ENCODE peak calls at places on chromosomes 4 and X, in four cellular contexts. One of them, this sample, is unnamed. For H3K27me3, the result is how much of the 10 kb centered on the place peaks cover.

GRCh38 chr4:52290468-52290867 is 239.4 kb downstream of the SPATA18 start:
- DNase-seq in body of pancreas: no peak
- DNase-seq in lower lobe of right lung: no peak
- DNase-seq in upper lobe of right lung: no peak
- DNase-seq in this sample: no peak

GRCh38 chr4:71456841-71457240 is 118.0 kb downstream of the SLC4A4 start:
- DNase-seq in body of pancreas: no peak
- DNase-seq in lower lobe of right lung: no peak
- DNase-seq in upper lobe of right lung: no peak
- DNase-seq in this sample: no peak

GRCh38 chr4:48779998-48780866 is at the start of gene FRYL:
- DNase-seq in body of pancreas: peak
- DNase-seq in lower lobe of right lung: peak
- DNase-seq in upper lobe of right lung: peak
- DNase-seq in this sample: peak

GRCh38 chr4:92175250-92175649 is 128.5 kb upstream of the GRID2 start:
- DNase-seq in body of pancreas: peak
- DNase-seq in lower lobe of right lung: no peak
- DNase-seq in upper lobe of right lung: no peak
- DNase-seq in this sample: no peak

GRCh38 chr4:3299538-3300197 is 6.8 kb downstream of the RGS12 start:
- DNase-seq in body of pancreas: no peak
- DNase-seq in lower lobe of right lung: no peak
- DNase-seq in upper lobe of right lung: peak
- DNase-seq in this sample: peak

GRCh38 chr4:173494013-173494970 is 35.7 kb downstream of the HAND2 start:
- DNase-seq in body of pancreas: peak
- DNase-seq in lower lobe of right lung: peak
- DNase-seq in upper lobe of right lung: peak
- DNase-seq in this sample: peak

GRCh38 chrX:70033348-70033747 is 16.4 kb downstream of the AWAT2 start:
- DNase-seq in body of pancreas: peak
- DNase-seq in lower lobe of right lung: no peak
- DNase-seq in upper lobe of right lung: peak
- DNase-seq in this sample: no peak

GRCh38 chr4:121717680-121718237 is 21.0 kb upstream of the ANXA5 start:
- DNase-seq in body of pancreas: no peak
- DNase-seq in lower lobe of right lung: no peak
- DNase-seq in upper lobe of right lung: no peak
- DNase-seq in this sample: no peak

GRCh38 chr4:33429971-33430370 is 2709.8 kb downstream of the PCDH7 start:
- DNase-seq in body of pancreas: no peak
- DNase-seq in lower lobe of right lung: no peak
- DNase-seq in upper lobe of right lung: no peak
- DNase-seq in this sample: no peak

GRCh38 chr4:78235800-78236199 is 178.7 kb downstream of the FRAS1 start:
- DNase-seq in body of pancreas: no peak
- DNase-seq in lower lobe of right lung: no peak
- DNase-seq in upper lobe of right lung: no peak
- DNase-seq in this sample: no peak

GRCh38 chrX:40176256-40176978 is 78.7 kb upstream of the BCOR start:
- DNase-seq in body of pancreas: peak
- DNase-seq in lower lobe of right lung: peak
- DNase-seq in upper lobe of right lung: peak
- DNase-seq in this sample: peak

GRCh38 chr4:7760706-7761105 is 179.0 kb downstream of the AFAP1 start:
- DNase-seq in body of pancreas: no peak
- DNase-seq in lower lobe of right lung: peak
- DNase-seq in upper lobe of right lung: no peak
- DNase-seq in this sample: no peak

GRCh38 chrX:71095971-71096701 is 485 bp downstream of the FOXO4 start:
- DNase-seq in body of pancreas: peak
- DNase-seq in lower lobe of right lung: no peak
- DNase-seq in upper lobe of right lung: no peak
- DNase-seq in this sample: peak

GRCh38 chrX:139820358-139820984 is 112.4 kb downstream of the ATP11C start:
- DNase-seq in body of pancreas: no peak
- DNase-seq in lower lobe of right lung: no peak
- DNase-seq in upper lobe of right lung: no peak
- DNase-seq in this sample: no peak

GRCh38 chrX:2513120-2513664 is 12.4 kb upstream of the DHRSX start:
- DNase-seq in body of pancreas: no peak
- DNase-seq in lower lobe of right lung: no peak
- DNase-seq in upper lobe of right lung: no peak
- DNase-seq in this sample: no peak

GRCh38 chr4:156898373-156899117 is 73.1 kb downstream of the PDGFC start:
- DNase-seq in body of pancreas: no peak
- DNase-seq in lower lobe of right lung: no peak
- DNase-seq in upper lobe of right lung: no peak
- DNase-seq in this sample: no peak

GRCh38 chr4:47071863-47072441 is 40.6 kb downstream of the GABRB1 start:
- DNase-seq in body of pancreas: no peak
- DNase-seq in lower lobe of right lung: no peak
- DNase-seq in upper lobe of right lung: no peak
- DNase-seq in this sample: no peak

GRCh38 chr4:26459054-26459755 is 31.1 kb downstream of the CCKAR start:
- DNase-seq in body of pancreas: no peak
- DNase-seq in lower lobe of right lung: no peak
- DNase-seq in upper lobe of right lung: no peak
- DNase-seq in this sample: no peak

GRCh38 chr4:15438939-15439524 is 11.2 kb downstream of the C1QTNF7 start:
- DNase-seq in body of pancreas: no peak
- DNase-seq in lower lobe of right lung: no peak
- DNase-seq in upper lobe of right lung: no peak
- DNase-seq in this sample: no peak

GRCh38 chrX:130770615-130771014 is 132.4 kb downstream of the ENOX2 start:
- DNase-seq in body of pancreas: no peak
- DNase-seq in lower lobe of right lung: no peak
- DNase-seq in upper lobe of right lung: no peak
- DNase-seq in this sample: no peak

GRCh38 chrX:40260123-40260751 is 162.5 kb upstream of the BCOR start:
- DNase-seq in body of pancreas: no peak
- DNase-seq in lower lobe of right lung: peak
- DNase-seq in upper lobe of right lung: peak
- DNase-seq in this sample: no peak

GRCh38 chr4:160869899-160870298 is 1293.9 kb downstream of the FSTL5 start:
- DNase-seq in body of pancreas: no peak
- DNase-seq in lower lobe of right lung: no peak
- DNase-seq in upper lobe of right lung: no peak
- DNase-seq in this sample: no peak

GRCh38 chr4:108035691-108036090 is 46.0 kb downstream of the HADH start:
- DNase-seq in body of pancreas: no peak
- DNase-seq in lower lobe of right lung: no peak
- DNase-seq in upper lobe of right lung: no peak
- DNase-seq in this sample: no peak
- H3K4me3 ChIP-seq in body of pancreas: no peak
- H3K4me3 ChIP-seq in lower lobe of right lung: no peak
- H3K4me3 ChIP-seq in upper lobe of right lung: no peak
- H3K4me3 ChIP-seq in this sample: no peak

GRCh38 chrX:1464282-1465131 is 11.8 kb upstream of the ASMTL start:
- DNase-seq in body of pancreas: no peak
- DNase-seq in lower lobe of right lung: peak
- DNase-seq in upper lobe of right lung: peak
- DNase-seq in this sample: no peak

GRCh38 chrX:1462596-1463251 is 10.0 kb upstream of the ASMTL start:
- DNase-seq in body of pancreas: no peak
- DNase-seq in lower lobe of right lung: peak
- DNase-seq in upper lobe of right lung: peak
- DNase-seq in this sample: no peak

GRCh38 chrX:1465261-1466231 is 12.8 kb upstream of the ASMTL start:
- DNase-seq in body of pancreas: no peak
- DNase-seq in lower lobe of right lung: no peak
- DNase-seq in upper lobe of right lung: peak
- DNase-seq in this sample: peak

GRCh38 chrX:1463581-1464281 is 11.0 kb upstream of the ASMTL start:
- DNase-seq in body of pancreas: no peak
- DNase-seq in lower lobe of right lung: peak
- DNase-seq in upper lobe of right lung: peak
- DNase-seq in this sample: no peak

DNA sequence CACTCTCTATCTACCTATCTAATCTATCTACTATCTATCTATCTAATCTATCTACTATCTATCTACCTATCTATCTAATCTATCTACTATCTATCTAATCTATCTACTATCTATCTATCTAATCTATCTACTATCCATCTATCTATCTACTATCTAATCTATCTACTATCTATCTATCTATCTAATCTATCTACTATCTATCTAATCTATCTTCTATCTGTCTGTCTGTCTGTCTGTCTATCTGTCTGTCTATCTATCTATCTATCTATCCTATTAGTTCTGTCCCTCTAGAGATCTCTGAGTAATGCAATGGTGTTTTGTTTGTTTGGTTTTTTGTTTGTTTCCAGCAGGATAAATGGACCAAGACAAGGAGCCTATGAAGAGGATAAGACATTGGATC is 9.4 kb upstream of the ASMTL start:
- DNase-seq in body of pancreas: no peak
- DNase-seq in lower lobe of right lung: no peak
- DNase-seq in upper lobe of right lung: no peak
- DNase-seq in this sample: no peak
- H3K27me3 ChIP-seq in body of pancreas: under half
- H3K27me3 ChIP-seq in lower lobe of right lung: under half
- H3K27me3 ChIP-seq in upper lobe of right lung: under half
- H3K27me3 ChIP-seq in this sample: under half

GRCh38 chr4:1593038-1593417 is 91.1 kb downstream of the FAM53A start:
- DNase-seq in body of pancreas: no peak
- DNase-seq in lower lobe of right lung: peak
- DNase-seq in upper lobe of right lung: peak
- DNase-seq in this sample: peak
- H3K4me3 ChIP-seq in body of pancreas: no peak
- H3K4me3 ChIP-seq in lower lobe of right lung: no peak
- H3K4me3 ChIP-seq in upper lobe of right lung: no peak
- H3K4me3 ChIP-seq in this sample: no peak

DNA sequence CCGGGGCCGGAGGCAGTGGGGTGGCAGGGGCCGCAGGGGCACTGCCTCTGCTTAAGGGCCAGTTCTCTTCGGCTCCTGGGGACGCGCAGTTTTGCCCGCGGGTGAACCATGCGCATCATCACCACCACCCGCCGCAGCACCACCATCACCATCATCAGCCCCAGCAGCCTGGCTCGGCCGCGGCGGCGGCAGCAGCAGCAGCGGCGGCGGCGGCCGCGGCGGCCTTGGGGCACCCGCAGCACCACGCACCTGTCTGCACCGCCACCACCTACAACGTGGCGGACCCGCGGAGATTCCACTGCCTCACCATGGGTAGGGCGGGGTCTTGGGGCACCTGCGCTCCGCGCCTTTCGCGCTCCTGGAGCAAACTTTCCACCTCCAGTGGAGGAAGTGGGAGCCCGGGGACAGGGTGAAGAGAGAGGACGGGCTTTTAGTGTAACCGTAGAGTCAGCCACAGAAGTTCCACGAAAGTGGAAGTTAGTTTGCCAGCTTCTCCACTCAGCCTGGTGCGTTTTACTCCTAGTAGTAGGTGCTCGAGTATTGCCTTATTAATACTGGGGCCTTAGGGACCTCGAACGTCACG is 735 bp downstream of the GSX2 start:
- DNase-seq in body of pancreas: no peak
- DNase-seq in lower lobe of right lung: no peak
- DNase-seq in upper lobe of right lung: no peak
- DNase-seq in this sample: no peak
- H3K27me3 ChIP-seq in body of pancreas: under half
- H3K27me3 ChIP-seq in lower lobe of right lung: half or more
- H3K27me3 ChIP-seq in upper lobe of right lung: half or more
- H3K27me3 ChIP-seq in this sample: under half